ENCODE peak calls at places on chromosomes 11 and 22, in five cellular contexts. X, C, L, Q and U are unnamed samples.

GRCh38 chr11:35227551-35228341 is 88.8 kb downstream of the CD44 start:
- DNase-seq in X (no peak), C (no peak), L (peak), Q (no peak), U (no peak)

GRCh38 chr11:86274503-86274902 is 27.5 kb upstream of the HIKESHI start:
- DNase-seq in X (peak), C (no peak), L (no peak), Q (no peak), U (no peak)

GRCh38 chr22:42277232-42277753 is 6.8 kb upstream of the TCF20 start:
- DNase-seq in X (no peak), C (no peak), L (no peak), Q (no peak), U (no peak)

GRCh38 chr22:20810645-20811044 is 36.7 kb downstream of the SERPIND1 start:
- DNase-seq in X (no peak), C (no peak), L (no peak), Q (no peak), U (no peak)

GRCh38 chr11:58060535-58060934 is 29.8 kb downstream of the OR6Q1 start:
- DNase-seq in X (no peak), C (no peak), L (no peak), Q (no peak), U (no peak)

GRCh38 chr22:42930810-42931420 is 73.8 kb upstream of the ARFGAP3 start:
- DNase-seq in X (no peak), C (no peak), L (peak), Q (peak), U (no peak)

GRCh38 chr11:111833524-111833923 is 37.9 kb downstream of the ALG9 start:
- DNase-seq in X (no peak), C (no peak), L (no peak), Q (peak), U (no peak)

GRCh38 chr11:45828996-45829395 is 18.3 kb upstream of the CRY2 start:
- DNase-seq in X (no peak), C (no peak), L (no peak), Q (no peak), U (no peak)

GRCh38 chr11:122984186-122985011 is 2.8 kb upstream of the BSX start:
- DNase-seq in X (peak), C (peak), L (no peak), Q (no peak), U (no peak)

GRCh38 chr11:128956401-128957203 is 13.9 kb upstream of the TP53AIP1 start:
- DNase-seq in X (no peak), C (peak), L (peak), Q (peak), U (no peak)

GRCh38 chr11:104091281-104092071 is 55.0 kb downstream of the DDI1 start:
- DNase-seq in X (no peak), C (no peak), L (peak), Q (no peak), U (no peak)

GRCh38 chr11:67056640-67057409 is at the start of gene RHOD:
- DNase-seq in X (peak), C (peak), L (no peak), Q (no peak), U (no peak)

GRCh38 chr11:88494857-88495256 is 157.3 kb upstream of the CTSC start:
- DNase-seq in X (no peak), C (no peak), L (no peak), Q (no peak), U (no peak)

GRCh38 chr11:111021131-111021530 is 224.4 kb upstream of the POU2AF2 start:
- DNase-seq in X (no peak), C (no peak), L (no peak), Q (no peak), U (no peak)

GRCh38 chr11:43327987-43328386 is 16.2 kb downstream of the API5 start:
- DNase-seq in X (no peak), C (no peak), L (peak), Q (peak), U (no peak)

GRCh38 chr22:18931905-18932652 is 4.0 kb downstream of the PRODH start:
- DNase-seq in X (no peak), C (no peak), L (no peak), Q (no peak), U (no peak)

GRCh38 chr11:126992804-126993111 is 7.8 kb downstream of the KIRREL3 start:
- DNase-seq in X (no peak), C (no peak), L (peak), Q (peak), U (no peak)

GRCh38 chr22:45548441-45548840 is 45.8 kb downstream of the FBLN1 start:
- DNase-seq in X (no peak), C (no peak), L (no peak), Q (no peak), U (no peak)

GRCh38 chr22:45549739-45550138 is 47.1 kb downstream of the FBLN1 start:
- DNase-seq in X (no peak), C (no peak), L (no peak), Q (no peak), U (no peak)

GRCh38 chr22:45550416-45550815 is 47.7 kb downstream of the FBLN1 start:
- DNase-seq in X (no peak), C (no peak), L (no peak), Q (no peak), U (no peak)

GRCh38 chr22:45550891-45551290 is 48.2 kb downstream of the FBLN1 start:
- DNase-seq in X (no peak), C (no peak), L (no peak), Q (no peak), U (no peak)

GRCh38 chr22:45548991-45549736 is 46.5 kb downstream of the FBLN1 start:
- DNase-seq in X (no peak), C (no peak), L (peak), Q (peak), U (no peak)
- TF ChIP-seq CTCF in X (peak), C (peak), L (peak), Q (peak), U (no peak)

GRCh38 chr22:30433773-30434172 is 8.2 kb downstream of the MTFP1 start:
- DNase-seq in X (no peak), C (no peak), L (no peak), Q (no peak), U (no peak)
- TF ChIP-seq CTCF in X (no peak), C (no peak), L (no peak), Q (no peak), U (no peak)

GRCh38 chr11:61290905-61291690 is 4.0 kb downstream of the VWCE start:
- DNase-seq in X (peak), C (no peak), L (no peak), Q (no peak), U (no peak)
- TF ChIP-seq CTCF in X (no peak), C (peak), L (no peak), Q (peak), U (no peak)

GRCh38 chr11:117824571-117825537 is at the start of gene FXYD2:
- DNase-seq in X (peak), C (no peak), L (no peak), Q (no peak), U (peak)

GRCh38 chr11:117822522-117823033 is 2.0 kb downstream of the FXYD2 start:
- DNase-seq in X (no peak), C (no peak), L (no peak), Q (no peak), U (no peak)

GRCh38 chr11:117822031-117822521 is 2.5 kb downstream of the FXYD2 start:
- DNase-seq in X (peak), C (no peak), L (no peak), Q (no peak), U (no peak)

GRCh38 chr11:117823941-117824420 is 563 bp downstream of the FXYD2 start:
- DNase-seq in X (no peak), C (no peak), L (no peak), Q (no peak), U (peak)

DNA sequence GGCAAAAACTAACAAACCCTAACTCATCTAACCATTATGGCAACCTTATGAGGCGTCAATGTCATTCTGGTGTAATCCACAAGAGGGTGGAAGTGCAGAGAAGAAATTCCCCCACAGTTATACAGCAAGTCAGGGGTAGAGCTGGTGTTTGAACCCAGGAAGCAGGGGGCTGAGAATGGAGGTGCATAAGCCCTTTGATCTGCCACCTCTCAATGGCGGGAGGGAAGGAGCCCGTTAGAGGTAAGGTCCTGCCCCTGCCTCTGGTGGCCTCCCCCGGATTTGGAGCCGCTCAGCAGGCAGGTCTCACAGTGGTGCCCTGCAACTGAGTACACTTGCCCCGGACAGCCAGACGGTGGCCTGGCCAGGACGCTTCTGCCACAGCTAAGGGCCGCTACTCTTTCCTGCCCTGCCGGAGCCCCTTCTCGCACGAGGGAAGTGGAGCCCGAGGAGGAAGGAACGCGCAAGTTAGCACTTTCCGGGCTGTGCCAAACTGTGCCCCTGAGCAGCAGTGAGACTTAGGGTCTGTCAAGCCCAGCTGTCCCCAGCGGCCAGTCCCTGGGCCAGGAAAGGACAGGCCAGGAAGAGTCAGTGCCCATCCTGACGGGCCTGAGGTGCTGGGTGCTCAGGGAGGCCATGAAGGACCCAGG is 1.1 kb downstream of the FXYD2 start:
- DNase-seq in X (peak), C (peak), L (no peak), Q (peak), U (peak)
- TF ChIP-seq CTCF in X (no peak), C (peak), L (no peak), Q (peak), U (no peak)

DNA sequence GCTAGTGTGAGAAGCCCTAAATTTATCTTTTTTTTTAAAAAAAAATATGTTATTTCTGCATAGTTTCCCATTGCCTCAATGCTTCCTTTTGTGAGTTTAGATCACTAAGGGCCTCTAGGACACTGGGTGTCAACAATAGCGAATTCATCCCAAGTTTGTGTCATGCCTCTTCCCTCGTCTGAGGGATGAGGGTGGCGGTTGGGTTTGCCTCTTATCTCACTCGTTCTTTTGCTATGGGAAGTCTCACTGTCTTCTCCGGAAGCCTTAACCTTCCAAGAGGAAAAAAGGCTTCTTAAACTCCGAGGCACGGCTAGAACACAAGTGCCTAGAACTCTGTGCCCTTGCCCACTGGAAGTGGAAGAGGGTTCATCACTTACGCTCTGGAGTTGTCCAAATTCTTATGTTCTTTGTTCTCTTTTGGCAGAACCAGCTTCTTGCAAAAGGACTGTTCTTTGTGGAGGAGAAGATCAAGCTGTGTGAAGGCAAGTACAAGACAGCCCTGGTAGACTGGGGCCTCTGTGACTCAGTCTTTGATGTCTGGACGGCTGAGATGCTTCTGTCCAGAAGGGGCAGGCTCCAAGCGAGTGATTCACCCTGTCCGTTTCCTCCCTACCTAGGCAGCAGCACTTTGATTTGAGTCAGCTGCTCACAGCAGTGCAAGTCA is 78.5 kb downstream of the TRAF6 start:
- DNase-seq in X (no peak), C (no peak), L (peak), Q (peak), U (no peak)
- TF ChIP-seq CTCF in X (no peak), C (no peak), L (peak), Q (peak), U (no peak)

GRCh38 chr11:73140213-73141030 is 1.7 kb downstream of the FCHSD2 start:
- DNase-seq in X (peak), C (no peak), L (peak), Q (peak), U (no peak)

GRCh38 chr11:73137942-73138274 is 4.2 kb downstream of the FCHSD2 start:
- DNase-seq in X (no peak), C (no peak), L (no peak), Q (no peak), U (no peak)

GRCh38 chr11:73139476-73140198 is 2.5 kb downstream of the FCHSD2 start:
- DNase-seq in X (no peak), C (no peak), L (peak), Q (no peak), U (no peak)

GRCh38 chr11:73135346-73136284 is 6.5 kb downstream of the FCHSD2 start:
- DNase-seq in X (no peak), C (no peak), L (no peak), Q (no peak), U (no peak)

GRCh38 chr11:73137262-73137941 is 4.7 kb downstream of the FCHSD2 start:
- DNase-seq in X (no peak), C (no peak), L (no peak), Q (no peak), U (no peak)
- TF ChIP-seq CTCF in X (no peak), C (no peak), L (no peak), Q (no peak), U (no peak)

DNA sequence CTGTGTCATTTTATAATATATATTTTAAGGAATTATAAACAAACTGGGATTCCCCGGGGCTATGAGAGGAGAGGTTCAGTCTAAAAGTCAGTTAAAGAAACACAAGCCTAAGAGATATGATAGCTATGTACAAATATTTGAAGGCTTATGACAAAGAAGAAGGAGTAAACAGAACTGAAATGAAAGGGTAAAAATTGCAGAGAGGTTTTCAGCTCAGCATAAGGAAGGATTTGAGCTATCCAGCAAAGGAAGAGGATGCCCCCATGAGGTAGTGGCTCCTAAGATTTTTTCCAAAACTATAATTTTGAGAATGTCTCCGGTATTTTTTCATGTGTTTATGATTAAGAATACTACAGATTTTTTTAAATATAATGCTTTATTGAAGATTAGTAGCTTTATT is 57.9 kb upstream of the ANGPTL5 start:
- DNase-seq in X (no peak), C (no peak), L (peak), Q (no peak), U (no peak)
- TF ChIP-seq CTCF in X (no peak), C (no peak), L (peak), Q (peak), U (no peak)

DNA sequence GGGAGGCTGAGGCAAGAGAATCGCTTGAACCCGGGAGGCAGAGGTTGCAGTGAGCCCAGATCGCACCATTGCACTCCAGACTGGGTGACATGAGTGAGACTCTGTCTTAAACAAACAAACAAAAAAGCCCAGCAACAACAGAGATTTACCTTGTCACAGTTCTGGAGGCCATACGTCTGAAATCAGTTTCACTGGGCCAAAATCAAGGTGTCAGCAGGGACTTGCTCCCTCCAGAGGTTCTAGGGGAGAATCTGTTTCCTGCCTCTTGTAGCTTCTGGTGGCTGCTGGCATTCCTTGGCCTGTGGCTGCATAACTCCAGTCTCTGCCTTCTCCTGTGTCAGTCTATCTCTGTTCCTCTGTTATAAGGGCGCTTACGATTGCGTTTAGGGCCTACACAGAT is 1.5 kb downstream of the DDX10 start:
- DNase-seq in X (no peak), C (no peak), L (no peak), Q (no peak), U (no peak)
- TF ChIP-seq CTCF in X (no peak), C (peak), L (no peak), Q (peak), U (no peak)